ENCODE peak calls at places on chromosomes 1 and 21, in six cellular contexts. One of them, this sample, is unnamed.

GRCh38 chr1:31198150-31198549 is 41.5 kb downstream of the NKAIN1 start:
- DNase-seq in posterior cingulate gyrus: no peak
- DNase-seq in GM12892: no peak
- DNase-seq in aorta: no peak
- DNase-seq in ovary: no peak
- DNase-seq in iris pigment epithelial cell: no peak
- DNase-seq in this sample: no peak

GRCh38 chr1:155186955-155187891 is 13.6 kb downstream of the TRIM46 start:
- DNase-seq in posterior cingulate gyrus: no peak
- DNase-seq in iris pigment epithelial cell: no peak
- DNase-seq in GM12892: no peak
- DNase-seq in aorta: peak
- DNase-seq in ovary: peak
- DNase-seq in this sample: no peak

GRCh38 chr1:176566004-176566975 is 103.3 kb downstream of the PAPPA2 start:
- DNase-seq in aorta: no peak
- DNase-seq in posterior cingulate gyrus: no peak
- DNase-seq in GM12892: no peak
- DNase-seq in ovary: no peak
- DNase-seq in iris pigment epithelial cell: no peak
- DNase-seq in this sample: peak

GRCh38 chr1:92949937-92950817 is 11.1 kb downstream of the DIPK1A start:
- DNase-seq in iris pigment epithelial cell: peak
- DNase-seq in posterior cingulate gyrus: no peak
- DNase-seq in GM12892: no peak
- DNase-seq in ovary: no peak
- DNase-seq in aorta: no peak
- DNase-seq in this sample: peak

GRCh38 chr1:109548321-109549267 is at the start of gene GNAI3:
- DNase-seq in aorta: peak
- DNase-seq in posterior cingulate gyrus: peak
- DNase-seq in GM12892: peak
- DNase-seq in ovary: peak
- DNase-seq in iris pigment epithelial cell: peak
- DNase-seq in this sample: peak

GRCh38 chr21:37478821-37479220 is 112.2 kb downstream of the DYRK1A start:
- DNase-seq in aorta: no peak
- DNase-seq in posterior cingulate gyrus: no peak
- DNase-seq in iris pigment epithelial cell: no peak
- DNase-seq in ovary: no peak
- DNase-seq in GM12892: no peak
- DNase-seq in this sample: no peak

GRCh38 chr21:29233611-29234540 is 64.8 kb upstream of the BACH1 start:
- DNase-seq in aorta: no peak
- DNase-seq in GM12892: peak
- DNase-seq in ovary: no peak
- DNase-seq in posterior cingulate gyrus: no peak
- DNase-seq in iris pigment epithelial cell: no peak
- DNase-seq in this sample: no peak

GRCh38 chr1:225847610-225848009 is 34.6 kb downstream of the TMEM63A start:
- DNase-seq in ovary: no peak
- DNase-seq in aorta: peak
- DNase-seq in posterior cingulate gyrus: no peak
- DNase-seq in GM12892: no peak
- DNase-seq in iris pigment epithelial cell: no peak
- DNase-seq in this sample: no peak

GRCh38 chr1:227788279-227789041 is 27.0 kb upstream of the PRSS38 start:
- DNase-seq in iris pigment epithelial cell: peak
- DNase-seq in posterior cingulate gyrus: no peak
- DNase-seq in aorta: peak
- DNase-seq in GM12892: peak
- DNase-seq in ovary: peak
- DNase-seq in this sample: no peak

GRCh38 chr1:236020359-236021000 is 44.4 kb downstream of the NID1 start:
- DNase-seq in GM12892: no peak
- DNase-seq in ovary: no peak
- DNase-seq in posterior cingulate gyrus: no peak
- DNase-seq in aorta: no peak
- DNase-seq in iris pigment epithelial cell: peak
- DNase-seq in this sample: peak

GRCh38 chr1:228940931-228941330 is 205.7 kb downstream of the RHOU start:
- DNase-seq in iris pigment epithelial cell: no peak
- DNase-seq in ovary: no peak
- DNase-seq in aorta: no peak
- DNase-seq in GM12892: no peak
- DNase-seq in posterior cingulate gyrus: no peak
- DNase-seq in this sample: no peak

GRCh38 chr1:162177126-162177525 is 107.6 kb downstream of the NOS1AP start:
- DNase-seq in ovary: no peak
- DNase-seq in GM12892: no peak
- DNase-seq in posterior cingulate gyrus: no peak
- DNase-seq in aorta: no peak
- DNase-seq in iris pigment epithelial cell: peak
- DNase-seq in this sample: peak

GRCh38 chr1:36966242-36966641 is 68.1 kb downstream of the GRIK3 start:
- DNase-seq in aorta: no peak
- DNase-seq in posterior cingulate gyrus: no peak
- DNase-seq in ovary: no peak
- DNase-seq in GM12892: no peak
- DNase-seq in iris pigment epithelial cell: peak
- DNase-seq in this sample: peak

GRCh38 chr1:154730986-154731489 is 123.1 kb upstream of the ADAR start:
- DNase-seq in aorta: no peak
- DNase-seq in ovary: no peak
- DNase-seq in posterior cingulate gyrus: no peak
- DNase-seq in GM12892: no peak
- DNase-seq in iris pigment epithelial cell: peak
- DNase-seq in this sample: peak

GRCh38 chr1:54582566-54583306 is 34.7 kb downstream of the ACOT11 start:
- DNase-seq in ovary: peak
- DNase-seq in iris pigment epithelial cell: no peak
- DNase-seq in posterior cingulate gyrus: no peak
- DNase-seq in aorta: no peak
- DNase-seq in GM12892: no peak
- DNase-seq in this sample: no peak

GRCh38 chr1:226736908-226737818 is 1.9 kb downstream of the ITPKB start:
- DNase-seq in posterior cingulate gyrus: peak
- DNase-seq in ovary: peak
- DNase-seq in iris pigment epithelial cell: peak
- DNase-seq in GM12892: peak
- DNase-seq in aorta: peak
- DNase-seq in this sample: peak